ENCODE peak calls at places on chromosome 22, in eight cellular contexts. Y is sciatic nerve; Q is CD8-positive, alpha-beta T cell; D is psoas muscle; S is GM12865; H is stimulated activated CD4-positive, alpha-beta T cell treated with anti-CD3 and anti-CD28 coated beads, Interleukin-1b, Interleukin-23, amount 100 ng/mL, for 1 hour; P is occipital lobe; R is activated T-cell treated with anti-CD3 and anti-CD28 coated beads, Interleukin-2, amount 50 U/mL, for 1 hour. T is an unnamed sample.
A peak's percentile ranks its signal among the peaks of the same experiment; 100 is the strongest.

GRCh38 chr22:28973352-28973751 is 88.3 kb downstream of the C22orf31 start:
- DNase-seq in Y (no peak), Q (no peak), D (no peak), S (no peak), H (no peak), P (no peak), R (no peak), T (no peak)

GRCh38 chr22:43144949-43145348 is 1.8 kb upstream of the MCAT start:
- DNase-seq in Y (no peak), Q (no peak), D (no peak), S (no peak), H (no peak), P (no peak), R (no peak), T (no peak)

GRCh38 chr22:49951001-49951677 is 9.4 kb upstream of the PIM3 start:
- DNase-seq in Y (no peak), Q (no peak), D (no peak), S (no peak), H (no peak), P (no peak), R (no peak), T (no peak)

GRCh38 chr22:30425616-30426394 is at the start of gene MTFP1:
- DNase-seq in Y (peak; percentile 74), Q (no peak), D (peak; percentile 74), S (peak; percentile 83), H (peak; percentile 16), P (no peak), R (peak; percentile 64), T (peak; percentile 83)

GRCh38 chr22:37255558-37256006 is 11.5 kb upstream of the RAC2 start:
- DNase-seq in Y (no peak), Q (no peak), D (no peak), S (no peak), H (no peak), P (no peak), R (no peak), T (no peak)

GRCh38 chr22:24803064-24803542 is 2.9 kb upstream of the SGSM1 start:
- DNase-seq in Y (peak; percentile 74), Q (peak; percentile 31), D (peak; percentile 64), S (peak; percentile 35), H (peak; percentile 42), P (no peak), R (peak; percentile 68), T (peak; percentile 86)

GRCh38 chr22:17606472-17606871 is 22.1 kb downstream of the ATP6V1E1 start:
- DNase-seq in Y (no peak), Q (no peak), D (no peak), S (no peak), H (no peak), P (no peak), R (no peak), T (no peak)

GRCh38 chr22:33656808-33657628 is 263.3 kb downstream of the LARGE1 start:
- DNase-seq in Y (no peak), Q (no peak), D (no peak), S (no peak), H (no peak), P (no peak), R (no peak), T (no peak)

GRCh38 chr22:37476389-37477329 is 9.5 kb downstream of the MFNG start:
- DNase-seq in Y (no peak), Q (no peak), D (no peak), S (no peak), H (no peak), P (no peak), R (no peak), T (no peak)

GRCh38 chr22:28899199-28899853 is 16.0 kb downstream of the ZNRF3 start:
- DNase-seq in Y (no peak), Q (peak; percentile 28), D (no peak), S (peak; percentile 35), H (no peak), P (no peak), R (peak; percentile 24), T (no peak)

GRCh38 chr22:39627208-39627607 is 56.7 kb downstream of the CACNA1I start:
- DNase-seq in Y (no peak), Q (no peak), D (no peak), S (no peak), H (no peak), P (no peak), R (no peak), T (no peak)

GRCh38 chr22:30054067-30054763 is 26.0 kb upstream of the HORMAD2 start:
- DNase-seq in Y (no peak), Q (no peak), D (no peak), S (no peak), H (no peak), P (no peak), R (no peak), T (no peak)

GRCh38 chr22:31451709-31452571 is 37.7 kb downstream of the EIF4ENIF1 start:
- DNase-seq in Y (no peak), Q (no peak), D (no peak), S (peak; percentile 65), H (no peak), P (no peak), R (no peak), T (no peak)

GRCh38 chr22:23777776-23778575 is 5.3 kb downstream of the MMP11 start:
- DNase-seq in Y (no peak), Q (no peak), D (no peak), S (no peak), H (no peak), P (no peak), R (no peak), T (no peak)

GRCh38 chr22:50251472-50252054 is 498 bp upstream of the HDAC10 start:
- DNase-seq in Y (no peak), Q (no peak), D (no peak), S (no peak), H (no peak), P (no peak), R (no peak), T (no peak)

GRCh38 chr22:37334859-37335818 is 52.8 kb downstream of the CYTH4 start:
- DNase-seq in Y (no peak), Q (no peak), D (no peak), S (no peak), H (no peak), P (no peak), R (no peak), T (no peak)

GRCh38 chr22:20203142-20204099 is 52.6 kb upstream of the CCDC188 start:
- DNase-seq in Y (no peak), Q (no peak), D (no peak), S (no peak), H (no peak), P (no peak), R (no peak), T (no peak)

GRCh38 chr22:23062616-23063538 is 7.4 kb upstream of the GNAZ start:
- DNase-seq in Y (no peak), Q (no peak), D (peak; percentile 24), S (no peak), H (no peak), P (no peak), R (peak; percentile 6), T (peak; percentile 42)

GRCh38 chr22:33385611-33386010 is 327.4 kb upstream of the SYN3 start:
- DNase-seq in Y (no peak), Q (no peak), D (no peak), S (no peak), H (no peak), P (no peak), R (no peak), T (no peak)

GRCh38 chr22:46833228-46833627 is 70.8 kb downstream of the TBC1D22A start:
- DNase-seq in Y (no peak), Q (no peak), D (no peak), S (no peak), H (no peak), P (no peak), R (no peak), T (no peak)